ENCODE peak calls at places on chromosomes 16 and 17, in seven cellular contexts. X is astrocyte of the cerebellum, G is fibroblast of villous mesenchyme, V is stomach, B is colonic mucosa, K is epithelial cell of esophagus, P is GM06990. L is an unnamed sample.

GRCh38 chr16:55703003-55704001 is 47.5 kb downstream of the SLC6A2 start:
- DNase-seq in P (no peak), G (peak), V (no peak), B (peak), X (peak), K (peak), L (peak)

GRCh38 chr16:89320717-89321501 is 103.4 kb downstream of the ZNF778 start:
- DNase-seq in V (peak), X (peak), P (no peak), G (peak), B (peak), K (peak), L (no peak)

GRCh38 chr16:48117217-48118105 is 38.3 kb downstream of the ABCC12 start:
- DNase-seq in G (peak), B (peak), X (no peak), P (peak), V (no peak), K (peak), L (no peak)

GRCh38 chr17:57597531-57598453 is 147.3 kb downstream of the CCDC182 start:
- DNase-seq in V (peak), B (peak), G (peak), X (peak), P (no peak), K (peak), L (peak)

GRCh38 chr16:10950393-10950792 is 6.0 kb downstream of the CLEC16A start:
- DNase-seq in K (peak), X (no peak), G (peak), V (no peak), P (no peak), B (no peak), L (no peak)

GRCh38 chr17:40218740-40219072 is 398 bp upstream of the WIPF2 start:
- DNase-seq in B (peak), P (peak), X (peak), K (peak), G (peak), V (peak), L (no peak)

GRCh38 chr16:23523321-23523720 is 13.0 kb upstream of the GGA2 start:
- DNase-seq in X (no peak), K (no peak), G (no peak), B (no peak), V (no peak), P (no peak), L (no peak)

GRCh38 chr17:6138761-6139446 is 68.7 kb downstream of the WSCD1 start:
- DNase-seq in V (no peak), K (no peak), B (no peak), P (no peak), X (no peak), G (no peak), L (no peak)

GRCh38 chr16:56603589-56603988 is 4.8 kb upstream of the MT2A start:
- DNase-seq in X (no peak), P (no peak), B (peak), G (peak), K (peak), V (peak), L (no peak)

GRCh38 chr17:29698019-29698777 is 75.5 kb upstream of the CORO6 start:
- DNase-seq in P (no peak), B (no peak), V (no peak), K (no peak), G (no peak), X (no peak), L (no peak)

GRCh38 chr16:81902025-81902424 is 109.2 kb downstream of the SDR42E1 start:
- DNase-seq in K (peak), B (no peak), X (no peak), V (no peak), P (no peak), G (peak), L (no peak)

GRCh38 chr17:4072487-4073157 is 70.2 kb downstream of the ZZEF1 start:
- DNase-seq in K (no peak), X (peak), B (no peak), P (no peak), G (peak), V (no peak), L (peak)

GRCh38 chr17:67439269-67439668 is 62.2 kb downstream of the PITPNC1 start:
- DNase-seq in G (no peak), B (no peak), P (no peak), V (no peak), X (no peak), K (no peak), L (no peak)

GRCh38 chr16:71626018-71626857 is at the start of gene MARVELD3:
- DNase-seq in V (peak), K (peak), X (no peak), G (no peak), P (peak), B (peak), L (no peak)

GRCh38 chr16:82298472-82298871 is 128.4 kb upstream of the MPHOSPH6 start:
- DNase-seq in B (no peak), P (no peak), K (no peak), X (no peak), G (no peak), V (no peak), L (no peak)

GRCh38 chr16:1788095-1788707 is 5.3 kb downstream of the IGFALS start:
- DNase-seq in X (no peak), B (no peak), K (no peak), V (no peak), P (peak), G (no peak), L (no peak)

GRCh38 chr16:12061336-12062055 is 85.0 kb downstream of the SNX29 start:
- DNase-seq in X (peak), V (no peak), K (peak), B (no peak), P (no peak), G (peak), L (no peak)

GRCh38 chr17:22484826-22485225 is 792.5 kb downstream of the KCNJ18 start:
- DNase-seq in K (no peak), X (no peak), B (no peak), G (no peak), V (no peak), P (no peak), L (no peak)

GRCh38 chr17:1643999-1644492 is 1.5 kb downstream of the SCARF1 start:
- DNase-seq in G (no peak), X (no peak), V (no peak), P (no peak), K (no peak), B (no peak), L (no peak)

GRCh38 chr16:11675561-11676511 is 7.6 kb downstream of the SNN start:
- DNase-seq in B (peak), K (peak), V (peak), P (no peak), G (no peak), X (no peak), L (no peak)

GRCh38 chr17:68429881-68430280 is 27.4 kb downstream of the WIPI1 start:
- DNase-seq in X (no peak), K (no peak), B (no peak), V (no peak), G (no peak), P (no peak), L (no peak)

GRCh38 chr17:5821057-5821456 is 236.7 kb upstream of the NLRP1 start:
- DNase-seq in P (no peak), V (no peak), X (no peak), G (no peak), B (no peak), K (peak), L (no peak)

GRCh38 chr16:14181371-14182050 is 110.4 kb downstream of the MRTFB start:
- DNase-seq in G (peak), K (peak), B (no peak), P (no peak), V (no peak), X (peak), L (peak)

GRCh38 chr17:43662432-43663141 is 865 bp upstream of the MEOX1 start:
- DNase-seq in B (no peak), V (no peak), X (no peak), G (no peak), K (no peak), P (no peak), L (no peak)

GRCh38 chr17:45997624-45998023 is 1.4 kb upstream of the STH start:
- DNase-seq in G (no peak), X (no peak), K (no peak), V (no peak), B (no peak), P (no peak), L (no peak)

GRCh38 chr17:82399601-82400101 is 18.5 kb upstream of the HEXD start:
- DNase-seq in K (no peak), P (no peak), V (no peak), G (no peak), B (no peak), X (no peak), L (no peak)

GRCh38 chr17:68319420-68320162 is 28.3 kb downstream of the ARSG start:
- DNase-seq in V (no peak), K (no peak), P (no peak), B (no peak), X (no peak), G (no peak), L (no peak)

DNA sequence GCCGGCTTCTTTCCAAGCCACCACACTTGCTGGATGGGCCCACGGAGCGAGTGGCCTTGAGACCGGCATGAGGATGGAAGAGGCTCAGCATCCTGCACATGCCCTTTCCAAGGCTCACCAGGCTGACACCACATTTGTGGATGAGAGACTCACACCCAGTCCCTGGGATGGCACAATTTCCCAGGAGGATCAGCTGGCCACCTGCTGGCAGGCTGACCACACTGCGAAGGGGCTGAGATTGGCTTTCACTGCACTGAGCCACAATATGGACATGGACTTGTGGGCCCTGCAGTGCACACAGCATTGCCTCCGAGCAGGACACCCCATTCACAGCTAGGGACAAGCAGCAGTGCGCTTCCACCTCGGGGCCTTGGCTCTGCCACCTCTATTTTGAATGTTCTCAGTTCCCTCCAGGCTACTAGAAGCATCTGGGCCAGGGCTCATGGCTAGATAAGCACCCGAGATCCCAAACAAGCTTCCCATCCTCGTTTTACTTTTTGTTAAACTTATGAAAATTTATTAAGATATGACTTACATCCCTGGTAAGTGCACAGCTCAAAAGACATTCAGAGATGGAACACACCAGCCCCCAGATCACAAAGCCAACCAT is 25.3 kb upstream of the KSR1 start:
- DNase-seq in V (peak), G (peak), B (peak), X (no peak), P (no peak), K (peak), L (no peak)
- TF ChIP-seq CTCF in V (no peak), G (peak), B (peak), X (peak), P (peak), K (peak), L (peak)

GRCh38 chr17:14202388-14203166 is 34.1 kb downstream of the CDRT15 start:
- DNase-seq in X (no peak), V (no peak), G (no peak), B (no peak), P (no peak), K (no peak), L (no peak)

GRCh38 chr17:14201087-14201486 is 35.6 kb downstream of the CDRT15 start:
- DNase-seq in P (no peak), K (no peak), G (peak), V (no peak), B (no peak), X (no peak), L (no peak)

GRCh38 chr17:14198575-14198974 is 38.1 kb downstream of the CDRT15 start:
- DNase-seq in V (no peak), X (no peak), K (no peak), G (no peak), P (no peak), B (no peak), L (no peak)

GRCh38 chr17:14201595-14201994 is 35.1 kb downstream of the CDRT15 start:
- DNase-seq in K (no peak), B (no peak), V (no peak), X (no peak), P (no peak), G (no peak), L (no peak)

GRCh38 chr17:14200354-14200753 is 36.3 kb downstream of the CDRT15 start:
- DNase-seq in K (no peak), P (no peak), X (no peak), V (no peak), G (no peak), B (no peak), L (no peak)
- H3K4me3 ChIP-seq in K (no peak), P (no peak), X (no peak), V (no peak), G (no peak), B (no peak), L (no peak)

GRCh38 chr16:85429776-85430522 is 183.2 kb upstream of the GSE1 start:
- DNase-seq in B (peak), P (no peak), X (no peak), K (no peak), V (no peak), G (no peak), L (no peak)

GRCh38 chr16:85430523-85431381 is 182.4 kb upstream of the GSE1 start:
- DNase-seq in B (peak), X (no peak), P (no peak), K (no peak), G (no peak), V (no peak), L (no peak)

GRCh38 chr16:85426806-85427205 is 186.3 kb upstream of the GSE1 start:
- DNase-seq in X (no peak), V (no peak), G (no peak), B (peak), K (no peak), P (no peak), L (no peak)

GRCh38 chr16:85428899-85429775 is 184.0 kb upstream of the GSE1 start:
- DNase-seq in B (peak), K (no peak), G (no peak), V (no peak), P (no peak), X (no peak), L (no peak)

DNA sequence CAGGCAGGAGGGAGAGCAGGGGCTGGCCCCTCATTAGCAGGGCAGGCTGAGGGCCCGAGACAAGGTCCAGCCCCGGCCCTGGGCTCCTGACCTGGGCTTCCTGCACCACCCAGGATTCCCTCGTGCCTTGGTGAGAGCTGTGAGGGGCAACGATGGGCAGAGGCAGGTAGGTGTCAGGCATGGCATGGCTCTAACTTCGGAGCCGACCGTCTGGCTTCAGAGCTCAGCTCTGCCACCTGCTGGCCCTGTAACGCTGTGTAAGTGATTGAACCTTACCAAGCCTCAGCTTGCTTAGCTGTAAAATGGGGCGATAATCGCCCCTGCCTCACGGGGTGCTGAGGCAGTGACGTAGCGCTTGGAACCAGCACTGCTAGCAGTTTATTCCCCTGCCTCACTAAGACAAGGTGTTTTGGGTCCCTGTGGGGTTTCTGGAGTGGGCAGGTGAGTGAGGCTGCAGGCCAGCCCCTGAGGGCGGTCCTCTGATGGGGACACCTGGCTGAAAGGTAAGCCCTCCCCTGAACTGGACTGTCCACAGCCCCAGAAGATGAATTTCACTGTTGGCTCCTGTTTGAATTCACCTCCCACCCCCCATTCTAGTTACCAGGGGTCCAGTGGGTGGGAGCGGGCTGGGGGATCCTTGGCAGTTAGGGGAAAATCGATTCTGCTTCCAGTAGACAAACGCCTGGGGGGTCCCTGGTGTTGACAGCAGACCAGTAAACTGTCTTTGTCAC is 184.8 kb upstream of the GSE1 start:
- DNase-seq in B (peak), V (peak), P (peak), G (peak), K (peak), X (no peak), L (no peak)
- TF ChIP-seq CTCF in B (peak), V (no peak), P (peak), G (peak), K (peak), X (peak), L (peak)

GRCh38 chr16:3152022-3152272 is 17.1 kb downstream of the ZNF213 start:
- DNase-seq in K (no peak), P (no peak), B (no peak), X (no peak), G (no peak), V (no peak), L (no peak)
- H3K4me3 ChIP-seq in K (peak), P (peak), B (peak), X (peak), G (peak), V (peak), L (peak)

DNA sequence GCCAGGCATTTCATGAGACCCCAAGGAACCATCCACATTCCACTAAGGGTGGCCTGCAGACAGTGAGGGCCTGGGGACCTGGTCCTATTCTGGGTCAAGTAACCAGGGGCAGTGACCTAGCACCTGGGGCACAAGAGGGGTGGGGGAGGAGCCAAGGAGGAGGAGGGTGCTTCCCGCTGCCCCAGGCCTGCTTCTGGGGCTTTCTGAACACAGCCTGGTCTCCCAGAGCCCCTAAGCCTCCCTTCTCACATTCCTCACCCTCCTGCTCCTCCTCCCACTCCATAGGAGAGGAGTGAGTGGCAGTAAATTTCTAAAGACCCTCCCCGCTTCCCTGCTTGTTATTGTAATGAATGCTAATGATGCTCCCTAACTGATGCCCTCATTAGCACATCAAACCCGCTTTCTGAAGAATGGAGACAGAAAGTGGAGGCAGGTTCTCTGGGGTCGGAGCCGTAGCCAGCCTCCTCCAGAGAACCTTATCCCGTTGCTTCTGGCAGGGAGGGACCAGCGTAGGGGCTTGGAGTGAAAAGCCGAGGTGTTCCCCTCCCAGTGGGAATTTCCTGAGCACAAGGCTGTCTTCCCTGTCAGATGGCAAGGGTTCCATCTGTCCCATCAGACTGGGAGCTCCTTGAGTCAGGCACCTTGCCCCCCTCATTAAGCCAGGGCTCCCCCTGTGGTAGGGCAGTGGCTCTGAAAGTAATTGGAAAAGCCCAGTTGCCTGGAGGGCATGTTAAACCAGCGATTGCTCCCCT is 3.7 kb upstream of the SRCIN1 start:
- DNase-seq in P (no peak), X (no peak), V (no peak), G (no peak), K (no peak), B (no peak), L (no peak)
- TF ChIP-seq CTCF in P (no peak), X (no peak), V (no peak), G (peak), K (no peak), B (no peak), L (no peak)

DNA sequence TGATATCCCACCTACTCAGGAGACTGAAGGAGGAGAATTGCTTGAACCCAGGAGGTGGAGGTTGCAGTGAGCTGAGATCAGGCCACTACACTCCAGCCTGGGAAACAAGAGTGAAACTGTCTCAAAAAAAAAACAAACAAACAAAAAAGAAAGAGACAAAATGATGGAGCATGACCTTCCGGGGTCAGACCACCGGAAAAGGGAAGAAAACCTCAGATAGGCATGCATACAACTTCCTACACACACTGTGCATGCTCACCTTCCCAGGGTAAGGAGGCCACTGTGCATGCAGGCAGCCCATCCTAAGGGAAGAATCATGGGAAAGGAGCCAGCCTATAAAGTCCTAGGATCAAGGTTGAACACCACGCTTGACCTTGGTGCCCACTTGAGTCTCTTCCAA is 9.6 kb upstream of the MAPK3 start:
- DNase-seq in X (no peak), K (no peak), B (no peak), V (no peak), G (no peak), P (no peak), L (no peak)
- H3K4me3 ChIP-seq in X (no peak), K (no peak), B (no peak), V (no peak), G (no peak), P (no peak), L (no peak)

DNA sequence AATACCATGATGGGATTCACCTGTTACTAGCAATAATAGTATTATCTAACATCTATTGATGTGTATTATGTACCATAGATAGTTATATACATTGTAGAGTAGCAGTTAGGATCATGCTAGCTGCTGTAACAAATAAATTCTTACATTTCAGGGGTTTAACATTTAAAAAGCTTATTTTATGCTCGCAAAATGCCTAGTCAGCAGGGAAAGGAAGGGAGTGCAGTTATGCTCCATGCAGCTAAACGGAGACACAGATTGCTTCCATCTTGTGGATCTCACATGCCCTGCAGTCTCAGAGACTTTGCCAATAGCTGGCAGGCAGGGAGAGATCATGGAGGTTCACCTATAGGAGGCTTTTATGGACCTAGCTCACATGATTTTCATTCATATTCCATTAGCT is 364.1 kb downstream of the TOX3 start:
- DNase-seq in K (no peak), B (no peak), P (no peak), X (no peak), V (no peak), G (no peak), L (no peak)
- TF ChIP-seq CTCF in K (no peak), B (no peak), P (no peak), X (no peak), V (no peak), G (no peak), L (no peak)

DNA sequence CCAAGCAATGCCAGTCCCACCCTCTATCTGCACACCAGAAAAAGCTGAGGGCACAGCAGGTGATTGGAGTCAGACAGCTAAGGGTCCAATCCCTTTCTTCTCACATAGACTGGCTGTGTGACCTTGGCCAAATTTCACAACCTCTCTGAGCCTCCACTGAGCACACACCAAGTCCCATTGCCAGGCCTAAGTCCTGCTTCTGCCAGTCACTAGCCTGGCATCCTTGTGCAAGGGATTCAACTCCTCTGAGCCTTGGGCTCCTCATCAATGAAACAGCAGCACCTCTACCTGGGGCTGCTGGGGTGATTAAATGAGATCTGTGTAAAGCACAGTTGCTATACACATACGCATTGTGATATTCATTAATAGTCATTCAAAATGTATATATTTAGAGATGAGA is 15.5 kb upstream of the TLCD3B start:
- DNase-seq in K (no peak), P (no peak), B (no peak), G (no peak), V (no peak), X (no peak), L (no peak)
- H3K4me3 ChIP-seq in K (no peak), P (no peak), B (no peak), G (no peak), V (no peak), X (no peak), L (no peak)

L was measured in AG09309.